ENCODE peak calls at places on chromosomes 1 and 21, in four cellular contexts. H is bronchial epithelial cell, F is GM04503, Q is AG20443. G is an unnamed sample.

GRCh38 chr1:85363526-85363925 is 87.1 kb upstream of the BCL10 start:
- DNase-seq in H (no peak), F (no peak), Q (no peak), G (no peak)

GRCh38 chr1:50348449-50349241 is 74.6 kb downstream of the DMRTA2 start:
- DNase-seq in H (peak; percentile 71), F (peak; percentile 15), Q (peak; percentile 86), G (peak; percentile 64)

GRCh38 chr1:106907795-106908194 is 148.7 kb upstream of the PRMT6 start:
- DNase-seq in H (no peak), F (no peak), Q (no peak), G (no peak)

GRCh38 chr1:85438353-85438752 is 26.6 kb downstream of the DDAH1 start:
- DNase-seq in H (no peak), F (no peak), Q (no peak), G (peak; percentile 19)

GRCh38 chr1:111406325-111406768 is 21.2 kb downstream of the OVGP1 start:
- DNase-seq in H (peak; percentile 62), F (no peak), Q (no peak), G (peak; percentile 24)

GRCh38 chr1:2232255-2232915 is 4.3 kb downstream of the SKI start:
- DNase-seq in H (no peak), F (no peak), Q (no peak), G (no peak)

GRCh38 chr1:17046043-17046657 is 7.7 kb downstream of the SDHB start:
- DNase-seq in H (peak; percentile 67), F (no peak), Q (peak; percentile 69), G (no peak)

GRCh38 chr1:86866665-86867064 is 47.3 kb downstream of the SELENOF start:
- DNase-seq in H (peak; percentile 58), F (peak; percentile 18), Q (peak; percentile 14), G (no peak)

GRCh38 chr1:201769966-201770365 is 59.0 kb upstream of the IPO9 start:
- DNase-seq in H (no peak), F (peak; percentile 78), Q (peak; percentile 83), G (peak; percentile 83)

GRCh38 chr1:27993241-27993640 is 33.5 kb downstream of the XKR8 start:
- DNase-seq in H (no peak), F (no peak), Q (no peak), G (no peak)

GRCh38 chr1:231781887-231782286 is 155.3 kb downstream of the DISC1 start:
- DNase-seq in H (peak; percentile 61), F (no peak), Q (no peak), G (no peak)

GRCh38 chr1:165036403-165036802 is 320.1 kb downstream of the LMX1A start:
- DNase-seq in H (no peak), F (no peak), Q (no peak), G (no peak)

GRCh38 chr1:19427087-19427781 is 58.1 kb downstream of the CAPZB start:
- DNase-seq in H (no peak), F (no peak), Q (peak; percentile 57), G (no peak)

GRCh38 chr1:3226664-3227371 is 157.8 kb downstream of the PRDM16 start:
- DNase-seq in H (no peak), F (no peak), Q (no peak), G (no peak)

GRCh38 chr1:246416261-246416660 is 90.8 kb downstream of the SMYD3 start:
- DNase-seq in H (no peak), F (no peak), Q (peak; percentile 14), G (no peak)

GRCh38 chr1:161226320-161226711 is 456 bp downstream of the TOMM40L start:
- DNase-seq in H (no peak), F (no peak), Q (no peak), G (no peak)

GRCh38 chr1:8651236-8651890 is 166.1 kb downstream of the RERE start:
- DNase-seq in H (no peak), F (no peak), Q (no peak), G (no peak)

GRCh38 chr1:150102986-150103385 is 35.4 kb downstream of the VPS45 start:
- DNase-seq in H (no peak), F (no peak), Q (no peak), G (no peak)

GRCh38 chr1:39829791-39830533 is 41.3 kb upstream of the BMP8B start:
- DNase-seq in H (peak; percentile 41), F (no peak), Q (peak; percentile 50), G (no peak)

GRCh38 chr21:35779690-35780570 is 280.4 kb downstream of the SETD4 start:
- DNase-seq in H (peak; percentile 44), F (peak; percentile 96), Q (peak; percentile 73), G (peak; percentile 45)

GRCh38 chr1:174060090-174060489 is 37.9 kb upstream of the RC3H1 start:
- DNase-seq in H (peak; percentile 27), F (no peak), Q (no peak), G (no peak)

GRCh38 chr1:170461762-170462384 is 70.1 kb upstream of the GORAB start:
- DNase-seq in H (peak; percentile 5), F (peak; percentile 92), Q (peak; percentile 80), G (peak; percentile 74)

GRCh38 chr1:24409535-24409934 is 4.0 kb downstream of the STPG1 start:
- DNase-seq in H (peak; percentile 97), F (no peak), Q (peak; percentile 67), G (no peak)

GRCh38 chr1:28591708-28592313 is at the start of gene RAB42:
- DNase-seq in H (no peak), F (no peak), Q (peak; percentile 70), G (peak; percentile 33)

GRCh38 chr1:245969274-245969673 is 537.8 kb downstream of the SMYD3 start:
- DNase-seq in H (peak; percentile 54), F (peak; percentile 99), Q (peak; percentile 86), G (peak; percentile 72)

GRCh38 chr1:11671544-11672286 is 7.7 kb downstream of the FBXO6 start:
- DNase-seq in H (no peak), F (no peak), Q (no peak), G (no peak)

GRCh38 chr1:68181165-68181556 is 51.2 kb downstream of the WLS start:
- DNase-seq in H (no peak), F (no peak), Q (no peak), G (no peak)

GRCh38 chr1:206739411-206740076 is 31.0 kb upstream of the IL19 start:
- DNase-seq in H (peak; percentile 12), F (no peak), Q (no peak), G (no peak)

G was measured in MG63.